ENCODE peak calls at places on chromosome 22, in six cellular contexts. S is WERI-Rb-1, Z is PC-3, B is IMR-90, H is HFF-Myc, T is AG04450. G is an unnamed sample.

GRCh38 chr22:26956346-26956745 is 299.0 kb downstream of the MIAT start:
- DNase-seq in H (no peak), B (no peak), T (no peak), Z (no peak), S (no peak), G (no peak)

GRCh38 chr22:19679476-19680099 is 34.7 kb upstream of the SEPTIN5 start:
- DNase-seq in Z (peak), B (no peak), S (peak), T (no peak), H (no peak), G (no peak)

GRCh38 chr22:18033204-18033998 is 9.0 kb upstream of the MICAL3 start:
- DNase-seq in T (no peak), Z (peak), B (peak), S (no peak), H (no peak), G (no peak)

GRCh38 chr22:46354176-46354992 is 18.9 kb downstream of the TRMU start:
- DNase-seq in Z (no peak), S (no peak), B (no peak), H (no peak), T (no peak), G (no peak)

GRCh38 chr22:20551805-20552449 is 44.5 kb downstream of the MED15 start:
- DNase-seq in H (no peak), T (no peak), Z (no peak), S (no peak), B (no peak), G (no peak)

GRCh38 chr22:30277547-30278344 is 11.1 kb upstream of the OSM start:
- DNase-seq in T (no peak), Z (peak), H (peak), S (no peak), B (peak), G (peak)

GRCh38 chr22:36961626-36962025 is 48.2 kb downstream of the CSF2RB start:
- DNase-seq in T (no peak), S (no peak), Z (no peak), H (no peak), B (no peak), G (no peak)

GRCh38 chr22:49261616-49262015 is 566.1 kb downstream of the BRD1 start:
- DNase-seq in Z (no peak), B (no peak), H (no peak), T (no peak), S (no peak), G (no peak)

GRCh38 chr22:33579448-33580093 is 340.7 kb downstream of the LARGE1 start:
- DNase-seq in Z (peak), S (peak), T (no peak), H (peak), B (peak), G (no peak)

GRCh38 chr22:20530368-20531153 is 23.2 kb downstream of the MED15 start:
- DNase-seq in B (peak), Z (peak), T (no peak), H (no peak), S (no peak), G (no peak)

GRCh38 chr22:35439365-35439717 is 39.4 kb downstream of the MCM5 start:
- DNase-seq in Z (no peak), S (no peak), B (no peak), H (no peak), T (no peak), G (no peak)

GRCh38 chr22:36117053-36117554 is 43.5 kb downstream of the APOL3 start:
- DNase-seq in S (no peak), T (no peak), Z (no peak), H (no peak), B (no peak), G (no peak)

GRCh38 chr22:43009444-43009843 is 5.5 kb downstream of the PACSIN2 start:
- DNase-seq in H (no peak), Z (no peak), B (no peak), T (no peak), S (no peak), G (no peak)

GRCh38 chr22:32619614-32620426 is 145.2 kb downstream of the FBXO7 start:
- DNase-seq in T (no peak), S (no peak), Z (peak), H (no peak), B (peak), G (no peak)

GRCh38 chr22:25492950-25493790 is 71.3 kb upstream of the GRK3 start:
- DNase-seq in H (no peak), Z (no peak), S (peak), T (no peak), B (no peak), G (no peak)

GRCh38 chr22:17199131-17199731 is 20.0 kb downstream of the ADA2 start:
- DNase-seq in H (peak), S (no peak), T (no peak), Z (no peak), B (peak), G (no peak)

GRCh38 chr22:27577570-27577969 is 224.0 kb downstream of the MN1 start:
- DNase-seq in Z (no peak), T (no peak), B (no peak), H (no peak), S (no peak), G (no peak)

GRCh38 chr22:41288245-41288946 is 2.4 kb upstream of the RANGAP1 start:
- DNase-seq in S (no peak), B (peak), T (peak), Z (peak), H (peak), G (no peak)

GRCh38 chr22:41285441-41285819 is 557 bp downstream of the RANGAP1 start:
- DNase-seq in H (no peak), Z (peak), B (peak), S (peak), T (peak), G (peak)

GRCh38 chr22:41284465-41284864 is 1.5 kb downstream of the RANGAP1 start:
- DNase-seq in Z (no peak), S (no peak), B (no peak), H (no peak), T (no peak), G (no peak)

GRCh38 chr22:41286639-41287091 is 678 bp upstream of the RANGAP1 start:
- DNase-seq in T (no peak), S (peak), Z (no peak), H (no peak), B (peak), G (no peak)

GRCh38 chr22:41285820-41286638 is at the start of gene RANGAP1:
- DNase-seq in T (peak), H (peak), Z (peak), S (peak), B (peak), G (peak)
- TF ChIP-seq CTCF in T (peak), H (no peak), Z (no peak), S (no peak), B (peak), G (peak)

DNA sequence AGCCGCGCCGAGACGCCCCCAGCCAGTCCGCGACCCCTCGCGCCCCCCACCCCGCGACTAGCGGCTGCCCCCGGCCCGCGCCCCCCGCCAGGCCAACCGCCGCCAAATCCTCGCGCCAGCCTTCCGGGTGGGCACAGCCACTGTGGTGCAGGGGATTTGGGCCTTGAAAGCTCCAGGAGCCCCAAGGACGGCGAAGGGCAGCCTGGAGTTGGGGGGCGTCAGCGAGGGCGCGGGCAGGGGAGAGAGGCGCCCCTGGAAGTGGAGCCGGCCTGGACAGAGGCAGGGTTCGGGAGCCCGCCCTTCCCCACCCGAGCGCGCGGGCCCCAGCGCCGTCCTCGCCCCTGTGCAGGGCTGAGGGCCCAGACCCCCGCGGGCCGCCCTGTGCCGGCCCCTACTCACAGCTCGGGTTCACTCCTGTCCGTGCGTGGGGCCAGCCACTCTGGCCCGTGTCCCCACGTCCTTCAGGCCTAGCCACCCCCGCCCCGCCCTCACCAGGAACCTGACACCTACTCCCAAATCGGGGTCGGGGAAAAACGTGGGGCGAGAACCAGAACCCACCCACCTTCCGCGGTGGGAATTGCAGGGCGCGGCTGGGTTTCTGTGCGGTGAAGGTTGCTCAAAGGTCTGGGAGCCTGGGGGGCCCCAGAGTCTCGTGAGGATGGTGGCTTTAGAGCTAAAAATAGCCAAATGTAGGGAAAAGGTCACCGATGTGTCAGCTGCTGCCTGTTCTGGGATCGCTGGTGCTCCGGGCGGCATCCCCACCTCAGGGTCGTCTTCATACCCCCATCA is at the start of gene CPT1B:
- DNase-seq in Z (no peak), B (peak), S (no peak), T (no peak), H (no peak), G (no peak)
- TF ChIP-seq CTCF in Z (no peak), B (no peak), S (no peak), T (peak), H (no peak), G (peak)

GRCh38 chr22:47446821-47447810 is 684.7 kb downstream of the TBC1D22A start:
- DNase-seq in Z (no peak), H (no peak), S (no peak), B (no peak), T (no peak), G (no peak)

GRCh38 chr22:47444746-47445065 is 682.3 kb downstream of the TBC1D22A start:
- DNase-seq in T (no peak), S (no peak), B (no peak), Z (no peak), H (no peak), G (no peak)

GRCh38 chr22:47445212-47445611 is 682.8 kb downstream of the TBC1D22A start:
- DNase-seq in T (no peak), S (no peak), B (no peak), H (no peak), Z (no peak), G (no peak)

GRCh38 chr22:47445716-47446290 is 683.4 kb downstream of the TBC1D22A start:
- DNase-seq in B (no peak), H (no peak), T (no peak), Z (no peak), S (no peak), G (no peak)

DNA sequence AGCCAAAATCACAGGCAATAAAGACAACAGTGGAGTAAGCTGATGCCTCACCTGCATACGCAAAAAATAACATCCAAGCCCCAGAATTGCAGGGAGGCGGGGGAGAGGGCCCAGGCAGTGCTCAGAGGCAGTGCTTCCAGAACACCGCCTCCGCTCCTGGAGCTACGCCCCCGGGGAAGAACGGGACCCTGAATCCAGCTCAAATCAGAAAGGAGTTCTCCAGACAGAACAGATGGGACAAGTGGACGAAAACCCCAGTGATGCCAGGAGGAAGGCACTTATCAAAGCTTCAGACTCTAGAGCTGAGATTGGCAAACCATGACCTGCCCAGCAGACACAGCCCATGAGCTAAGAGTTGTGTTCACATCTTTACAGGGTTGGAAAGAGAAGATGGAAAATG is 683.9 kb downstream of the TBC1D22A start:
- DNase-seq in H (no peak), T (no peak), B (no peak), S (no peak), Z (no peak), G (no peak)
- TF ChIP-seq CTCF in H (no peak), T (no peak), B (no peak), S (no peak), Z (no peak), G (no peak)

DNA sequence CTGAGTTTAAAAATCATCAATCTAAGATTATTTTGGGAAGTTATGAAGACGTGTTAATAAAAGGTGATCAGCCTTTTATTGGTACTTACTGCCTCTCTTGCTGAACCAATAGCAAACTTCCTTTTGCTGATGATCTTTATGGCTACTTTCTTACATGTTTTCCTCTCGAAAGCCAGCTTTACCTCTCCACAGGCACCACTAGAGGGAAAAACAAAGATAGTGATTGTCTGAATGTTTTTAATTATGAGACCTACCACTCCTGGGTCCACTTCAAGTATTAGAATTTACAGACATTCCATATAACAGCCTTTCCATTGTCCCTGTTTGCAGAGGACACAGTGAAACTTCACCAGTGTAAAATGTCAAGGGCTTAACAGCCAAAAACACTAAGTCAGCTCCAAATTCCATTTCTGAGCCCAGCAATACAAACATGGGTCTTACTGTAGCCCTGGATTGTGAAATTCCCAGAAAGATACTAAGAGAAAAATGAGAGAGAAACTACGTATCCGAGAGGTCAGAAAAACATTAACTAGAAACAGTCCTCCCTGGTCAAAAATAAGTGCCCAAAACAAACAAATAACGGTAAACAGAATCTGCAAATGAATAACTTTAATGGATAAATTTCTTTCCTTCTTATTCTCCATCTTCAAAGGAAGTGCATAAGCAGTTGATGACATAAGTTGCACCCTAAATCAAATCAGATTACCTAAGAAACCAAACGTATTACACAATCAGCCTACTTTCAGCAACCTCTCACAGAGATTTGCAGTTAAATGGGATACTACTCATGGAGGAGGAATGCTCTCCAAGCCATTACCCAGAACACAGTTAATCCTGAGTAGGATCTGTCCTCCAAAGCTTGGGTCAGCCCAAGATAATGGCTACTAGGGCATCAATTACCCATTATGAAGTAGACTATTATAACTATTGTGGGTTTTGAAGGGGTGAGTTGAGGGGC is 29.5 kb downstream of the CHEK2 start:
- DNase-seq in S (no peak), Z (peak), B (peak), T (peak), H (peak), G (peak)
- TF ChIP-seq CTCF in S (no peak), Z (no peak), B (peak), T (peak), H (peak), G (peak)

DNA sequence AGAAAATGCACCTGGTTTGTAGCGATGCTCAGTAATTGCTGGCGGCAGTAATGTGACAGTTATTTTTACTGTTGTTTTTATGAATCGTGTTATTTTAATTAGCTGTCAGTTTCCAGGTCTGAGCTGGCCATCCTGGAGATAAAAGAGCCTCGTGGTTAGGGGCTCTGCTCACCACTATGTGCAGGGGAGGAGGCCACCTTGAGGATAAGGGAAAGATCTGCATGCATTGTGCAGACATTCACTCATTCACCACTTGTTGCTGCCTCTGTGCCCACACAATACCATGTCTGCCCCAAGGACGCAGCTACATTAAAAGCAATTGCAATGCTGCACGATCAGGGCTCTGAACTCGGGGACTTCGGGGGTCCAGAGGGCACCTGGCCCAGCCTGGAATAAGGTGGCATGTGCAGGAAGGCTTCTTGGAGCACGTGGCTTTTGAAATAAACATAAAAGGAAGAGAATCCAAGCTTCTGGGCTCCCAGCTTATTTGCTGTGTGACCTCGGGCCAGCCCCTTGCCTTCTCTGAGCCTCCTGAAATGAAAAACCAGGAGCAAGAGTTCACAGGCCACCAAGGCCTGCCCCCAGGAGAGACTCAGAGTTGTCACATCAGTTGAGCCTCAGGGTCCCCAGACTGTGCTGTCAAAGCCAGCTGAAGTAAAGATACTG is 44.7 kb upstream of the SHISAL1 start:
- DNase-seq in Z (no peak), B (no peak), T (no peak), H (no peak), S (peak), G (no peak)
- TF ChIP-seq CTCF in Z (peak), B (peak), T (peak), H (peak), S (peak), G (no peak)

GRCh38 chr22:39409630-39410029 is 10.1 kb downstream of the TAB1 start:
- DNase-seq in B (no peak), S (no peak), Z (no peak), T (no peak), H (no peak), G (no peak)

GRCh38 chr22:39401301-39401631 is 1.7 kb downstream of the TAB1 start:
- DNase-seq in T (no peak), Z (no peak), S (no peak), H (no peak), B (no peak), G (no peak)

GRCh38 chr22:39408173-39408572 is 8.6 kb downstream of the TAB1 start:
- DNase-seq in T (no peak), S (no peak), Z (no peak), B (no peak), H (no peak), G (no peak)

GRCh38 chr22:39408807-39409206 is 9.2 kb downstream of the TAB1 start:
- DNase-seq in T (no peak), Z (no peak), S (no peak), H (no peak), B (no peak), G (no peak)

DNA sequence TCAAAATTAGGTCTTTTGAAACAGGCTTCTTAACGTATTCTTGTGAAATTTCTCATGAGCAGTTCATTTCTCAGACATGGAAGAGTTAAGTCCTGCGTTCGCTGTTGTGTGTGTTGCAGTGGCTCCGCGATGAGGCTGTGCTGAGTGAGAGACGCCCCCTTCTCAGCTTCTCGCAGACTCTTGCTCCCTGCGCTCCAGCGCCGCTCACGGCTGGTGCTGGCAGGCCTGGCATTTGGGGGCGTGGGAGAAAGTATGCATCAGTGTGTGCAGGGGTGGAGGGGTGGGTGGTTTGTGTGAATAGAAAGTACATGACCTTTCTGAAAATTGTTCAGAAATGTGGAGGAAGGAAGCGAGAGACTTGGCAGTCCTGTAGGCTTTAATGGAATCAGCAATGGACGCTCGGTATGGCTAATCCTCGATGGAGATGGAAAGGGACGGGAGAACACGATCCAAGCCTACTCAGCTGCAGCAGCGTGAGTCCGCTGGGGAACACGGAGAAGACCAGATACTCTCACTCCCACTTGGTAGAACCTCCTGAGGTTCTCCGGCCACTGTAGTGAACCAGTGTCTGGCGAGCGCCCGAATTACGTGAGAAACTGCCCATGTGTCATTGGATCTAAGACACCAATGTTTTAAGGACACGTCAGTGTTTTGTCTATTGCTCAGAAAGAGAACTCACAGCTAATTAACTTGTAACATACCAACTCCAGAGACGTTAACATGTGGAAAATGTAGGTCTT is 5.9 kb downstream of the TAB1 start:
- DNase-seq in H (no peak), T (no peak), B (peak), Z (no peak), S (no peak), G (peak)
- TF ChIP-seq CTCF in H (no peak), T (peak), B (peak), Z (no peak), S (no peak), G (peak)

DNA sequence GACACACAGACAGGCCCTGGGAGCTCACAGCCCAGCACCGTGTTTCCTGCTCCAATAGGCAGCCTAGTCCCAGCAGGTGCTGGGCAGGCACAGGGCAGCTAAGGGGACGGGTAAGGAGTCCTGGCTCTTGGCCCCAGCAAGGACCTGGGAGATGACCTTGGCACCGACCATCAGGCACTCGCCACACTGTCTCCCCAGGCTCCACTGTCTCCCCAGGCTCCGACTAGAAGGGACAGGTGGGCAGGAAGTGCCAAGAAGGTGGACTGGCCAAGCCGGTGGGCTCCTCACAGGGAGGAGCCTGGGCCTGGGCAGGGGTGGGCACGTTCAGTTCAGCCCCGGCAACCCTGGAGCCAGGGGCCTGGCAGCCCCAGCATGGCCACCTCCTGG is 193.9 kb downstream of the IGLL1 start:
- DNase-seq in Z (no peak), H (no peak), T (no peak), B (no peak), S (no peak), G (no peak)
- TF ChIP-seq CTCF in Z (peak), H (no peak), T (no peak), B (no peak), S (no peak), G (no peak)

G was measured in retinal pigment epithelial cell.